ENCODE peak calls at places on chromosomes 12 and 14, in seven cellular contexts. B is A549, W is K562, I is HepG2, V is GM12878, M is endothelial cell of umbilical vein, L is H1. H is an unnamed sample.

GRCh38 chr12:102034346-102034745 is 27.4 kb downstream of the WASHC3 start:
- DNase-seq in V (no peak), M (no peak), L (no peak), I (no peak), W (no peak), B (no peak), H (no peak)

GRCh38 chr12:13891902-13892301 is 89.5 kb downstream of the GRIN2B start:
- DNase-seq in V (no peak), L (no peak), I (no peak), B (peak; percentile 14), W (no peak), M (no peak), H (no peak)

GRCh38 chr14:44989497-44990440 is 27.8 kb downstream of the TOGARAM1 start:
- DNase-seq in M (no peak), W (no peak), V (no peak), L (no peak), I (no peak), B (no peak), H (no peak)

GRCh38 chr14:29743566-29743965 is 184.1 kb downstream of the PRKD1 start:
- DNase-seq in I (no peak), L (no peak), W (no peak), M (no peak), V (no peak), B (no peak), H (no peak)

GRCh38 chr12:121279507-121279915 is 17.0 kb downstream of the CAMKK2 start:
- DNase-seq in W (no peak), I (no peak), M (peak; percentile 61), V (no peak), B (no peak), L (no peak), H (peak; percentile 62)

GRCh38 chr12:51345681-51346080 is 798 bp downstream of the CELA1 start:
- DNase-seq in I (no peak), W (peak; percentile 60), M (no peak), B (no peak), V (no peak), L (no peak), H (no peak)

GRCh38 chr12:43824207-43824775 is 11.6 kb upstream of the TMEM117 start:
- DNase-seq in M (no peak), V (no peak), L (no peak), W (no peak), I (no peak), B (no peak), H (no peak)

GRCh38 chr12:90390947-90391346 is 564.0 kb downstream of the CCER1 start:
- DNase-seq in L (no peak), V (no peak), W (no peak), B (no peak), I (no peak), M (peak; percentile 35), H (no peak)

GRCh38 chr12:16258963-16259362 is 18.5 kb downstream of the SLC15A5 start:
- DNase-seq in V (no peak), L (no peak), I (no peak), W (no peak), B (no peak), M (no peak), H (no peak)

GRCh38 chr12:111363578-111363977 is 5.3 kb downstream of the PHETA1 start:
- DNase-seq in I (no peak), B (no peak), M (peak; percentile 43), W (no peak), V (no peak), L (no peak), H (no peak)

GRCh38 chr12:111687255-111687654 is 1.4 kb downstream of the ACAD10 start:
- DNase-seq in W (peak; percentile 57), B (peak; percentile 27), I (peak; percentile 31), V (peak; percentile 5), M (peak; percentile 7), L (no peak), H (peak; percentile 27)

GRCh38 chr12:42118136-42118879 is 26.4 kb downstream of the GXYLT1 start:
- DNase-seq in L (no peak), W (no peak), B (no peak), V (no peak), M (no peak), I (no peak), H (no peak)

GRCh38 chr14:59897757-59898383 is 22.1 kb upstream of the LRRC9 start:
- DNase-seq in B (peak; percentile 13), L (no peak), M (peak; percentile 29), V (no peak), I (peak; percentile 30), W (peak; percentile 18), H (peak; percentile 51)

GRCh38 chr12:54935235-54935951 is 49.2 kb downstream of the TESPA1 start:
- DNase-seq in I (peak; percentile 2), M (peak; percentile 67), W (peak; percentile 75), B (peak; percentile 86), L (no peak), V (peak; percentile 60), H (no peak)

GRCh38 chr12:96906849-96907664 is at the start of gene NEDD1:
- DNase-seq in V (no peak), W (peak; percentile 93), L (peak; percentile 96), B (peak; percentile 75), M (peak; percentile 82), I (peak; percentile 79), H (peak; percentile 94)

GRCh38 chr12:94240171-94240570 is 91.8 kb downstream of the PLXNC1 start:
- DNase-seq in M (no peak), W (no peak), I (no peak), L (no peak), B (no peak), V (peak; percentile 88), H (no peak)

GRCh38 chr14:34997762-34998161 is 15.0 kb downstream of the SRP54 start:
- DNase-seq in L (no peak), W (no peak), M (peak; percentile 56), I (no peak), V (no peak), B (no peak), H (no peak)

GRCh38 chr14:83162351-83162929 is 1628.8 kb upstream of the SEL1L start:
- DNase-seq in M (no peak), V (no peak), W (no peak), I (no peak), B (no peak), L (no peak), H (no peak)

GRCh38 chr12:57476162-57476992 is 3.3 kb downstream of the ARHGAP9 start:
- DNase-seq in W (no peak), I (no peak), L (peak; percentile 79), V (no peak), M (no peak), B (no peak), H (no peak)

GRCh38 chr12:10235761-10236631 is 23.3 kb downstream of the GABARAPL1 start:
- DNase-seq in B (peak; percentile 38), M (peak; percentile 55), L (peak; percentile 48), V (no peak), W (peak; percentile 24), I (peak; percentile 17), H (peak; percentile 58)

GRCh38 chr12:109291531-109292341 is 17.3 kb downstream of the FOXN4 start:
- DNase-seq in I (no peak), W (no peak), M (no peak), B (no peak), V (no peak), L (peak; percentile 82), H (peak; percentile 95)

GRCh38 chr14:101791919-101792572 is 30.5 kb downstream of the PPP2R5C start:
- DNase-seq in V (no peak), M (peak; percentile 63), L (no peak), B (no peak), I (no peak), W (no peak), H (no peak)

GRCh38 chr14:28756896-28757570 is 9.6 kb upstream of the FOXG1 start:
- DNase-seq in I (peak; percentile 72), L (peak; percentile 58), W (no peak), B (peak; percentile 42), V (no peak), M (peak; percentile 34), H (peak; percentile 52)

GRCh38 chr14:39434401-39434800 is 2.2 kb upstream of the FBXO33 start:
- DNase-seq in W (no peak), M (no peak), B (no peak), I (no peak), V (no peak), L (no peak), H (no peak)

GRCh38 chr12:4145990-4146859 is 127.3 kb upstream of the CCND2 start:
- DNase-seq in M (no peak), B (no peak), V (peak; percentile 87), I (no peak), W (no peak), L (no peak), H (no peak)

GRCh38 chr12:44677724-44678123 is 198.4 kb downstream of the NELL2 start:
- DNase-seq in L (no peak), M (no peak), W (no peak), B (no peak), V (no peak), I (no peak), H (no peak)

DNA sequence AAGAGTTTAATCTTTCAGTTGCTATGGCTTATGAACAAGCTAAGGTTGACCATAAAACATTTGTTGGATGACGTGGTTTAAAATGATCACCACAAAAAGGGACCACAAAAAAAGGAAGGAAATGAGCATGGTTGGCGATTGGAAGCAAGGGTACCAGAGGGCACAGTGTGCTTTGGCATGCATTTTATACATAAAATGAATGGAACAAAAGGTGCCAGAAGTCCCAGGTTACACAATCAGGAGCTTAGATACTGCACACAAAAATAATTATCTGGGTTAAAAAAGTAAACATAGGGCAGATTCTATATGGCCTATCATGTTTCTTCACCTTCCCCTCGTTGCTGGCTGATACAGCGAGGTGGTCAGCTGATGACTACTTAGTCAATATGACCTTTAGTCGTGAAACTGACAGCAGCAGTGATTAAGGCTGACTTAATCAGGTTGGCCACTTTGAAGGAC is 50.7 kb downstream of the ZC3H14 start:
- DNase-seq in L (no peak), M (peak; percentile 81), B (no peak), V (no peak), W (no peak), I (peak; percentile 86), H (no peak)
- TF ChIP-seq MAX in L (no peak), M (no peak), B (no peak), V (no peak), W (no peak), I (peak; percentile 25), H (no peak)

DNA sequence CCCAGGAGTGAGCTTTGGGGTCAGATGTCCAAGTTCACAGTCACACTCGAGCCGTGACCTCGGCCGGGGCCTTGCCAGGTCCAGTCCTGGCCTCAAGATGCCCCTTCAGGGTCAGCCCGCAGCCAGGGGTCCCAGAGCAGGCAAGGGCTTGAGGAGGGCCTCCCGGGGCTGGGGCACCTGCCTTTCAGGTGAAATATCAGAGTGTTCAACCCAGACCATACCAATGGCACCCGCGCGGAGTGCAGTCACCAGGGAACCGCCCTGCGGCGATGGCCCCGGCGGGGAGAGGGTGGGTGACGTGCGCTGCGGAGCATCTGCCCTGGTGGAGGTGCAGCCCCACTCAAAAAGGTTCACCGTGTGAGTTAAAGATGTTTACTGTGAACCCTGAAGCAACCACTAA is 16.9 kb downstream of the LRCOL1 start:
- DNase-seq in B (no peak), V (no peak), M (no peak), W (no peak), L (no peak), I (no peak), H (peak; percentile 75)
- H3K4me2 ChIP-seq in B (peak overlapping the region; percentile 68), V (no peak overlapping the region), M (no peak overlapping the region), W (peak overlapping the region; percentile 73), L (no peak overlapping the region), I (peak overlapping the region; percentile 60), H (peak overlapping the region; percentile 72)

GRCh38 chr14:65382586-65382985 is 29.9 kb upstream of the FUT8 start:
- DNase-seq in W (no peak), B (no peak), L (no peak), M (no peak), I (no peak), V (no peak), H (no peak)
- TF ChIP-seq MAX in W (no peak), B (no peak), L (no peak), M (no peak), I (no peak), V (no peak), H (no peak)

GRCh38 chr14:103875010-103875409 is 27.6 kb upstream of the PPP1R13B start:
- DNase-seq in W (no peak), B (no peak), M (no peak), I (no peak), L (no peak), V (no peak), H (no peak)
- H3K4me2 ChIP-seq in W (no peak overlapping the region), B (no peak overlapping the region), M (no peak overlapping the region), I (no peak overlapping the region), L (no peak overlapping the region), V (peak overlapping the region; percentile 7), H (no peak overlapping the region)

H was measured in SK-N-SH.